ENCODE peak calls at places on chromosomes 11 and 22, in nine cellular contexts. J, O, R, A, H, K, U, W and Q are unnamed samples.

GRCh38 chr22:17773606-17774205 is 563 bp downstream of the BID start:
- DNase-seq in J (no peak), O (peak; percentile 71), R (peak; percentile 51), A (peak; percentile 74), H (peak; percentile 59), K (no peak), U (no peak), W (no peak), Q (peak; percentile 79)

GRCh38 chr22:46660604-46661201 is 40.5 kb downstream of the GRAMD4 start:
- DNase-seq in J (no peak), O (no peak), R (peak; percentile 50), A (no peak), H (peak; percentile 82), K (no peak), U (no peak), W (no peak), Q (no peak)

GRCh38 chr11:47786373-47786772 is 19.2 kb upstream of the FNBP4 start:
- DNase-seq in J (peak; percentile 78), O (peak; percentile 77), R (no peak), A (no peak), H (no peak), K (peak; percentile 75), U (no peak), W (no peak), Q (no peak)

GRCh38 chr22:50613291-50613981 is 12.8 kb downstream of the MAPK8IP2 start:
- DNase-seq in J (peak; percentile 54), O (peak; percentile 73), R (peak; percentile 81), A (no peak), H (peak; percentile 90), K (peak; percentile 33), U (no peak), W (no peak), Q (no peak)

GRCh38 chr22:19715286-19715939 is 1.1 kb downstream of the SEPTIN5 start:
- DNase-seq in J (no peak), O (no peak), R (no peak), A (no peak), H (no peak), K (no peak), U (no peak), W (no peak), Q (no peak)

GRCh38 chr11:94511932-94512781 is at the start of gene C11orf97:
- DNase-seq in J (peak; percentile 45), O (peak; percentile 69), R (peak; percentile 70), A (peak; percentile 75), H (peak; percentile 63), K (peak; percentile 41), U (no peak), W (peak; percentile 45), Q (peak; percentile 49)

GRCh38 chr11:12460441-12460840 is 83.1 kb downstream of the PARVA start:
- DNase-seq in J (no peak), O (no peak), R (no peak), A (no peak), H (no peak), K (peak; percentile 15), U (no peak), W (peak; percentile 50), Q (no peak)

GRCh38 chr11:12449961-12450715 is 72.8 kb downstream of the PARVA start:
- DNase-seq in J (no peak), O (no peak), R (no peak), A (no peak), H (no peak), K (no peak), U (no peak), W (no peak), Q (no peak)

GRCh38 chr11:8213390-8213789 is 44.6 kb upstream of the RIC3 start:
- DNase-seq in J (no peak), O (no peak), R (no peak), A (no peak), H (no peak), K (no peak), U (no peak), W (no peak), Q (no peak)

GRCh38 chr11:45322891-45323597 is 36.9 kb upstream of the SYT13 start:
- DNase-seq in J (no peak), O (no peak), R (no peak), A (no peak), H (no peak), K (no peak), U (no peak), W (no peak), Q (no peak)

GRCh38 chr11:4862447-4863236 is 13.6 kb upstream of the OR51S1 start:
- DNase-seq in J (no peak), O (no peak), R (no peak), A (no peak), H (no peak), K (no peak), U (no peak), W (no peak), Q (no peak)

GRCh38 chr11:133082453-133082781 is 449.9 kb downstream of the OPCML start:
- DNase-seq in J (peak; percentile 58), O (peak; percentile 62), R (peak; percentile 57), A (peak; percentile 53), H (peak; percentile 37), K (peak; percentile 2), U (no peak), W (no peak), Q (no peak)

GRCh38 chr11:128695539-128696221 is 1.8 kb downstream of the FLI1 start:
- DNase-seq in J (no peak), O (no peak), R (no peak), A (peak; percentile 99), H (no peak), K (peak; percentile 62), U (no peak), W (no peak), Q (no peak)

GRCh38 chr11:108927791-108928545 is 263.1 kb downstream of the DDX10 start:
- DNase-seq in J (no peak), O (no peak), R (no peak), A (no peak), H (no peak), K (no peak), U (no peak), W (no peak), Q (no peak)

GRCh38 chr11:77418155-77418980 is 55.5 kb downstream of the PAK1 start:
- DNase-seq in J (no peak), O (no peak), R (no peak), A (no peak), H (no peak), K (no peak), U (no peak), W (no peak), Q (no peak)

GRCh38 chr11:12507391-12507790 is 130.0 kb downstream of the PARVA start:
- DNase-seq in J (no peak), O (no peak), R (no peak), A (no peak), H (no peak), K (no peak), U (no peak), W (no peak), Q (no peak)

GRCh38 chr11:94840209-94840608 is 72.1 kb downstream of the AMOTL1 start:
- DNase-seq in J (no peak), O (no peak), R (no peak), A (no peak), H (no peak), K (no peak), U (no peak), W (no peak), Q (no peak)

DNA sequence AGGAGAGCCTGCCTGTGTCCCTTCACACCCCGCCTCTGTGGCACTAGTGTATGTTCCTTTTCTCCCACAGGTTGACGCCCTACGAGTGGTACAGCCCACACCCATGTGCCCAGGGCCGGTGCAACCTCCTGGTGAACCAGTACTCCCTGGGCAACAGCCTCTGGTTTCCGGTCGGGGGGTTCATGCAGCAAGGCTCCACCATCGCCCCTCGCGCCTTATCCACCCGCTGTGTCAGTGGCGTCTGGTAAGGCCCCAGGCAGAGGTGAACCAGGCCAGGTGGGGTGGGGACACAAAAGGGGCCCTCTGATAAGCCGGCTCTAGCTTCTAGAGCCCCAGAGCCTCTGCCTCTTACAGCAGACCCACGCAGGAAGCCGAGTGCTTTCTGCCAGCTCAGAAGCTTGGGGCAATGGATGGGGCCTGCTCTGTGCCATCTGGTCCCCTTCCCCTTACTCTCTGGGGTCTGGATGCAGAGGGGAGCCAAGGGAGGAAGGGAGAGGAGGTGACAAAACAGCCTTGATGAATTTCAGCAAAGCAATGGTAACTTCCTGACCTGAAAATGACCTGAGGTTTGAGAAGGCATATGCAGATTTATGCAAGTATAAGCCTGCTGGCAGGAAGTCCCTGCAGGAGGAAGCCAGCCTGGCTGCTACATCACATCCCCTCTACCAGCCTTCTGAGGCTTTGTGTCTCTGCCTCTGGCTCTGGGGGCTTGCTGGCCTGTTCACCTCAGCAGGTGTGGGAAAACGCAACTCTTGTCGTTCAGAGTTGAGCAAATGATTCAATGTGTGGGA is 67.0 kb upstream of the TBCEL start:
- DNase-seq in J (no peak), O (no peak), R (no peak), A (peak; percentile 37), H (no peak), K (no peak), U (no peak), W (no peak), Q (peak; percentile 34)
- TF ChIP-seq CTCF in J (no peak), O (no peak), R (no peak), A (no peak), H (no peak), K (no peak), U (no peak), W (no peak), Q (no peak)

DNA sequence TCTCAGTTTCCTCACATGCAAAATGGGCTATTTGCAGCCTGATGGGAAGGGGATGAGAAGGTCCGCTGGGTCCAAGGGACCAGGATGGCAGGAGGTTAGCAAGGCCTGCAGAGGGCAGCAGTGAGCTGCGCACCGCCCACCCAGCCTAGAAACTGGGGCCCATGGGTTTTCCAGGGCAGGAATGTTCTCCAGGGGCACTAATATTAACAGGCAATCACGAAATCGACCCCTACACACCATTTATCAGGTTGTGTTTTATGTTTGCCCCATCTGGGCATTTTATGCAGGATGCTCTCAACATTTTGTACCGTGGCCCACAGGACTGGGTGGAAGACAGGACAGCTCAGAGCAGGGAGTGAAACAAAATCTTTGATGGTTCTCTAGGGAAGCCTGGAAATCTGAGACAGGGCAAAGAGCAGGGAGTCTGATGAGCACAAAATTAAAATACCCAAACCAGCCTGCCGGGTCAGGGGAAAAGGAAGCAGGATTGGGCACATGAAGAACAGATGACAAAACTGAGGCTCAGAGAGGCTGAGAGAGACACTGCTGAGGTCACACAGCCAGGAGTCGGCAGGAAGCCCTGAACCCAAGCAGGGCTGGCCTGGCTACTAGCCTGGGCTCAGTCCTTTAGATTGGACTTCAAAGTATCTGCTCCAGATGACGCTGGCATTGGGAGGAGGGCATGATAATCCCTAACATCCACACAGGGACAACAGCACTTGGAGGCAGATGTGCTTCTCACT is 1.6 kb upstream of the BCR start:
- DNase-seq in J (peak; percentile 60), O (peak; percentile 78), R (peak; percentile 53), A (peak; percentile 61), H (peak; percentile 64), K (peak; percentile 68), U (peak; percentile 33), W (peak; percentile 40), Q (peak; percentile 69)
- TF ChIP-seq CTCF in J (peak; percentile 93), O (peak; percentile 97), R (peak; percentile 94), A (peak; percentile 90), H (peak; percentile 93), K (peak; percentile 98), U (peak; percentile 99), W (peak; percentile 99), Q (peak; percentile 96)

GRCh38 chr11:78630561-78631303 is 56.1 kb upstream of the NARS2 start:
- DNase-seq in J (no peak), O (no peak), R (no peak), A (no peak), H (no peak), K (no peak), U (no peak), W (no peak), Q (no peak)
- TF ChIP-seq CTCF in J (no peak), O (no peak), R (no peak), A (no peak), H (no peak), K (no peak), U (peak; percentile 31), W (peak; percentile 36), Q (no peak)

GRCh38 chr11:112004389-112004788 is 20.8 kb upstream of the DLAT start:
- DNase-seq in J (no peak), O (no peak), R (no peak), A (peak; percentile 53), H (no peak), K (no peak), U (no peak), W (peak; percentile 4), Q (no peak)
- TF ChIP-seq CTCF in J (no peak), O (no peak), R (no peak), A (peak; percentile 69), H (no peak), K (peak; percentile 52), U (peak; percentile 52), W (peak; percentile 67), Q (peak; percentile 27)